ENCODE peak calls at places on chromosomes 4 and X, in eight cellular contexts. E is endothelial cell; Z is CD8-positive, alpha-beta T cell; O is RPMI7951; H is M059J; Y is fibroblast of mammary gland; I is NCI-H460; L is NCI-H748 treated with DMSO at 0.1 percent for 48 hours. K is an unnamed sample.

GRCh38 chr4:71382125-71382524 is 43.3 kb downstream of the SLC4A4 start:
- DNase-seq in H (no peak), I (no peak), L (no peak), E (no peak), O (no peak), Y (no peak), Z (no peak), K (no peak)

GRCh38 chr4:125368161-125368560 is 53.4 kb downstream of the FAT4 start:
- DNase-seq in Z (no peak), E (no peak), L (no peak), H (peak; percentile 19), I (no peak), Y (peak; percentile 63), O (peak; percentile 5), K (no peak)

GRCh38 chrX:153773741-153774575 is 6.9 kb upstream of the SRPK3 start:
- DNase-seq in L (no peak), H (no peak), I (no peak), O (no peak), Z (no peak), E (no peak), Y (no peak), K (no peak)

GRCh38 chrX:9871871-9872270 is 85.6 kb downstream of the SHROOM2 start:
- DNase-seq in E (no peak), Z (no peak), O (peak; percentile 80), I (no peak), H (peak; percentile 56), Y (no peak), L (no peak), K (no peak)

GRCh38 chr4:4391866-4392265 is 5.0 kb downstream of the NSG1 start:
- DNase-seq in Y (no peak), L (no peak), H (no peak), Z (no peak), E (no peak), I (no peak), O (no peak), K (no peak)

GRCh38 chr4:71356924-71357663 is 18.3 kb downstream of the SLC4A4 start:
- DNase-seq in I (no peak), E (no peak), Z (no peak), L (no peak), O (no peak), Y (no peak), H (no peak), K (no peak)

GRCh38 chrX:34810364-34810763 is 132.2 kb upstream of the FAM47B start:
- DNase-seq in E (no peak), Y (peak; percentile 52), H (peak; percentile 75), O (peak; percentile 64), I (no peak), Z (no peak), L (no peak), K (no peak)

GRCh38 chr4:184320630-184321029 is 103.0 kb upstream of the ENPP6 start:
- DNase-seq in Y (no peak), E (no peak), L (no peak), I (no peak), Z (no peak), O (no peak), H (no peak), K (no peak)

GRCh38 chr4:111323916-111324315 is 701.0 kb upstream of the PITX2 start:
- DNase-seq in E (no peak), H (peak; percentile 29), L (no peak), Y (peak; percentile 18), Z (no peak), O (no peak), I (no peak), K (no peak)

GRCh38 chrX:46770006-46770816 is 11.3 kb upstream of the SLC9A7 start:
- DNase-seq in H (peak; percentile 66), E (no peak), Y (peak; percentile 79), I (no peak), O (peak; percentile 78), Z (no peak), L (no peak), K (no peak)

GRCh38 chr4:147311956-147312355 is 168.9 kb upstream of the EDNRA start:
- DNase-seq in O (no peak), H (peak; percentile 19), E (no peak), Z (no peak), I (no peak), L (no peak), Y (no peak), K (no peak)

GRCh38 chrX:68868902-68869800 is 40.3 kb downstream of the EFNB1 start:
- DNase-seq in E (no peak), Y (no peak), I (no peak), O (no peak), Z (no peak), H (no peak), L (no peak), K (no peak)

GRCh38 chr4:112704991-112705845 is 68.3 kb downstream of the LARP7 start:
- DNase-seq in Y (peak; percentile 59), I (peak; percentile 30), Z (no peak), H (peak; percentile 62), E (peak; percentile 50), O (peak; percentile 62), L (peak; percentile 3), K (no peak)

GRCh38 chr4:165204462-165204830 is 2.9 kb upstream of the KLHL2 start:
- DNase-seq in I (no peak), O (no peak), H (peak; percentile 51), Y (peak; percentile 69), Z (no peak), L (no peak), E (no peak), K (no peak)

GRCh38 chr4:123616970-123617392 is 220.4 kb downstream of the SPRY1 start:
- DNase-seq in Y (peak; percentile 34), E (peak; percentile 34), H (peak; percentile 28), Z (peak; percentile 80), L (peak; percentile 80), I (no peak), O (peak; percentile 84), K (peak; percentile 53)

GRCh38 chr4:106315476-106315967 is 487 bp downstream of the TBCK start:
- DNase-seq in E (no peak), Z (peak; percentile 44), Y (peak; percentile 55), O (peak; percentile 45), H (peak; percentile 77), I (peak; percentile 12), L (peak; percentile 58), K (no peak)

GRCh38 chr4:48557478-48557877 is 67.4 kb downstream of the ZAR1 start:
- DNase-seq in I (no peak), E (no peak), O (no peak), Z (no peak), Y (peak; percentile 7), H (peak; percentile 8), L (no peak), K (no peak)

GRCh38 chr4:3498901-3499510 is 33.2 kb downstream of the LRPAP1 start:
- DNase-seq in Z (no peak), O (no peak), E (no peak), H (no peak), I (no peak), Y (no peak), L (no peak), K (no peak)

GRCh38 chr4:29459926-29460325 is 1260.2 kb upstream of the PCDH7 start:
- DNase-seq in O (no peak), Y (no peak), I (no peak), E (no peak), L (no peak), H (peak; percentile 60), Z (no peak), K (no peak)

GRCh38 chr4:150515135-150515534 is 66.8 kb upstream of the MAB21L2 start:
- DNase-seq in I (no peak), H (no peak), O (no peak), E (no peak), Y (no peak), Z (no peak), L (no peak), K (no peak)

GRCh38 chr4:143270266-143270838 is 66.3 kb upstream of the GAB1 start:
- DNase-seq in H (no peak), Z (no peak), I (no peak), O (no peak), L (no peak), E (no peak), Y (peak; percentile 26), K (no peak)

GRCh38 chr4:55439023-55439422 is 43.3 kb downstream of the TMEM165 start:
- DNase-seq in Z (no peak), Y (no peak), O (no peak), H (no peak), I (no peak), L (peak; percentile 9), E (no peak), K (no peak)

GRCh38 chrX:134548257-134548732 is 88.3 kb downstream of the HPRT1 start:
- DNase-seq in L (no peak), Y (peak; percentile 39), Z (no peak), O (no peak), H (peak; percentile 38), I (no peak), E (no peak), K (no peak)

GRCh38 chr4:6471303-6472007 is 959 bp downstream of the PPP2R2C start:
- DNase-seq in E (no peak), L (no peak), Y (no peak), O (no peak), H (no peak), I (no peak), Z (no peak), K (no peak)

GRCh38 chrX:53073115-53073581 is 9.0 kb upstream of the TSPYL2 start:
- DNase-seq in Y (no peak), L (peak; percentile 20), Z (no peak), O (no peak), E (no peak), I (no peak), H (peak; percentile 28), K (no peak)

GRCh38 chr4:137422666-137423065 is 109.6 kb downstream of the PCDH18 start:
- DNase-seq in E (no peak), O (no peak), I (no peak), Z (no peak), Y (no peak), H (no peak), L (no peak), K (no peak)

GRCh38 chr4:24489870-24490269 is 94.5 kb downstream of the DHX15 start:
- DNase-seq in H (no peak), O (no peak), Y (peak; percentile 59), Z (no peak), E (no peak), I (no peak), L (no peak), K (no peak)

GRCh38 chr4:173182403-173182802 is 13.8 kb downstream of the GALNT7 start:
- DNase-seq in Y (peak; percentile 85), L (no peak), E (no peak), O (peak; percentile 78), I (no peak), H (peak; percentile 88), Z (no peak), K (no peak)

GRCh38 chrX:16807976-16808542 is 21.8 kb downstream of the TXLNG start:
- DNase-seq in O (peak; percentile 42), I (peak; percentile 52), Y (peak; percentile 80), L (no peak), H (peak; percentile 58), E (no peak), Z (no peak), K (no peak)

K was measured in T-cell.